ENCODE peak calls at places on chromosomes 1 and 21, in six cellular contexts. One of them, this sample, is unnamed.

GRCh38 chr1:3541465-3541864 is 69.8 kb downstream of the MEGF6 start:
- ATAC-seq in HepG2: no peak
- ATAC-seq in K562: no peak
- ATAC-seq in upper lobe of left lung: no peak
- ATAC-seq in GM12878: no peak
- ATAC-seq in A549: no peak
- ATAC-seq in this sample: no peak

GRCh38 chr1:150649441-150649840 is 20.0 kb upstream of the ENSA start:
- ATAC-seq in A549: no peak
- ATAC-seq in upper lobe of left lung: no peak
- ATAC-seq in K562: no peak
- ATAC-seq in HepG2: no peak
- ATAC-seq in GM12878: no peak
- ATAC-seq in this sample: no peak

GRCh38 chr1:186925881-186926676 is 97.3 kb downstream of the PLA2G4A start:
- ATAC-seq in K562: no peak
- ATAC-seq in upper lobe of left lung: peak
- ATAC-seq in HepG2: no peak
- ATAC-seq in GM12878: no peak
- ATAC-seq in A549: no peak
- ATAC-seq in this sample: peak

GRCh38 chr1:59506952-59507351 is 210.1 kb downstream of the FGGY start:
- ATAC-seq in upper lobe of left lung: peak
- ATAC-seq in A549: peak
- ATAC-seq in GM12878: peak
- ATAC-seq in K562: peak
- ATAC-seq in HepG2: no peak
- ATAC-seq in this sample: peak

GRCh38 chr21:35593000-35593502 is 467.3 kb downstream of the SETD4 start:
- ATAC-seq in GM12878: no peak
- ATAC-seq in HepG2: no peak
- ATAC-seq in A549: no peak
- ATAC-seq in K562: no peak
- ATAC-seq in upper lobe of left lung: no peak
- ATAC-seq in this sample: no peak

GRCh38 chr1:18583326-18583941 is 47.2 kb upstream of the PAX7 start:
- ATAC-seq in K562: no peak
- ATAC-seq in upper lobe of left lung: peak
- ATAC-seq in GM12878: no peak
- ATAC-seq in A549: no peak
- ATAC-seq in HepG2: no peak
- ATAC-seq in this sample: peak

GRCh38 chr1:204416589-204417230 is 5.1 kb upstream of the PPP1R15B start:
- ATAC-seq in K562: no peak
- ATAC-seq in upper lobe of left lung: no peak
- ATAC-seq in GM12878: no peak
- ATAC-seq in HepG2: no peak
- ATAC-seq in A549: peak
- ATAC-seq in this sample: no peak

GRCh38 chr1:154866995-154867795 is 2.9 kb downstream of the KCNN3 start:
- ATAC-seq in HepG2: no peak
- ATAC-seq in K562: no peak
- ATAC-seq in A549: no peak
- ATAC-seq in GM12878: peak
- ATAC-seq in upper lobe of left lung: no peak
- ATAC-seq in this sample: peak

GRCh38 chr1:9842781-9843575 is 19.2 kb upstream of the CLSTN1 start:
- ATAC-seq in K562: no peak
- ATAC-seq in A549: no peak
- ATAC-seq in upper lobe of left lung: no peak
- ATAC-seq in GM12878: no peak
- ATAC-seq in HepG2: peak
- ATAC-seq in this sample: no peak

GRCh38 chr1:230170153-230170547 is 103.1 kb downstream of the GALNT2 start:
- ATAC-seq in HepG2: no peak
- ATAC-seq in K562: no peak
- ATAC-seq in upper lobe of left lung: no peak
- ATAC-seq in GM12878: peak
- ATAC-seq in A549: no peak
- ATAC-seq in this sample: no peak

GRCh38 chr1:65431111-65431705 is 10.7 kb downstream of the LEPR start:
- ATAC-seq in GM12878: peak
- ATAC-seq in HepG2: peak
- ATAC-seq in K562: peak
- ATAC-seq in A549: no peak
- ATAC-seq in upper lobe of left lung: peak
- ATAC-seq in this sample: no peak

GRCh38 chr1:198179556-198179981 is 22.8 kb downstream of the NEK7 start:
- ATAC-seq in upper lobe of left lung: peak
- ATAC-seq in HepG2: no peak
- ATAC-seq in A549: no peak
- ATAC-seq in K562: peak
- ATAC-seq in GM12878: peak
- ATAC-seq in this sample: no peak

GRCh38 chr1:77655431-77655974 is 27.0 kb downstream of the ZZZ3 start:
- ATAC-seq in upper lobe of left lung: no peak
- ATAC-seq in HepG2: peak
- ATAC-seq in A549: no peak
- ATAC-seq in GM12878: peak
- ATAC-seq in K562: peak
- ATAC-seq in this sample: no peak

GRCh38 chr1:94299627-94300552 is 62.5 kb upstream of the ARHGAP29 start:
- ATAC-seq in GM12878: no peak
- ATAC-seq in K562: no peak
- ATAC-seq in A549: no peak
- ATAC-seq in HepG2: no peak
- ATAC-seq in upper lobe of left lung: peak
- ATAC-seq in this sample: no peak

GRCh38 chr21:29264721-29265120 is 34.0 kb upstream of the BACH1 start:
- ATAC-seq in K562: no peak
- ATAC-seq in GM12878: no peak
- ATAC-seq in A549: no peak
- ATAC-seq in HepG2: no peak
- ATAC-seq in upper lobe of left lung: no peak
- ATAC-seq in this sample: no peak
- TF ChIP-seq EP300 in K562: no peak
- TF ChIP-seq EP300 in GM12878: no peak
- TF ChIP-seq EP300 in A549: no peak
- TF ChIP-seq EP300 in HepG2: no peak
- TF ChIP-seq EP300 in upper lobe of left lung: no peak
- TF ChIP-seq EP300 in this sample: no peak

GRCh38 chr1:165536016-165536415 is 7.8 kb upstream of the LRRC52 start:
- ATAC-seq in A549: no peak
- ATAC-seq in K562: no peak
- ATAC-seq in GM12878: no peak
- ATAC-seq in HepG2: no peak
- ATAC-seq in upper lobe of left lung: no peak
- ATAC-seq in this sample: no peak

GRCh38 chr1:165533254-165533653 is 10.5 kb upstream of the LRRC52 start:
- ATAC-seq in upper lobe of left lung: no peak
- ATAC-seq in A549: no peak
- ATAC-seq in HepG2: no peak
- ATAC-seq in GM12878: no peak
- ATAC-seq in K562: no peak
- ATAC-seq in this sample: no peak

GRCh38 chr1:165539908-165540307 is 3.9 kb upstream of the LRRC52 start:
- ATAC-seq in GM12878: no peak
- ATAC-seq in K562: no peak
- ATAC-seq in upper lobe of left lung: no peak
- ATAC-seq in A549: no peak
- ATAC-seq in HepG2: no peak
- ATAC-seq in this sample: no peak

GRCh38 chr1:165539306-165539705 is 4.5 kb upstream of the LRRC52 start:
- ATAC-seq in upper lobe of left lung: peak
- ATAC-seq in A549: peak
- ATAC-seq in HepG2: no peak
- ATAC-seq in K562: no peak
- ATAC-seq in GM12878: no peak
- ATAC-seq in this sample: no peak

DNA sequence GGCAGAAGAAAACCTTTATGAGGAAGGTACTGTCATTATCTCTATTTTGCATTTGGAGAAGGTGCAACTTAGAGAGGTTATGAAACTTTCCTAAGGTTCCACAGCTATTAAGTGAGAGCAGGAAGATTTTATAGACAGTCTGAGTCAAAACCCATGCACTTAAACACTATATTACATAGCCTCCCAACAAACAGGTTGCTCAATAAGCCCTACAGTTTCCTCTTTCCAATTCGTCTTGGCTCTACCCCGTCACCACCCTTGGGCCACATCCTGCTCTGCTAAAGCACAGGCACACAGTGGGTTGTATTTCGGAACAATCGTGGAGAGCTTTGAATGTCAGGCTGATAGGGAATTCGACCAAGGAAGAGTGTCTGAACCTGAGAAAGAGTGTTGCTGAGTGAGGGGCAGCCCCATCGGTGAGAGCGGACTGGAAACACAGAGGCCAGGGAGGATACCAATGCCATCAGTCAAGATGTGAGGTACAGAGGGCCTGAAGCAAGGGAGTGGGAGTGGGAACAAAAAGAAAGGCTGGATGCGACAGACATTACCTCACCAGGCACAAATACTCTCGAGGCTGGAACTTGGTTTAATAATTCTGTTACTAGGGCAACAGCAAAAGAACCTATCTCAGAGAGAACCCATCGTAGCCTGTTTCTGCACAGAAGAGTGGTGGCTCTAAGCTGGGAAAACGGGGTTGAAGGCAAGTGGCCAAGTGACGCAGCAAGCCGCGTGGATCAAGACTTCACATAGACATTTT is 6.3 kb upstream of the LRRC52 start:
- ATAC-seq in HepG2: no peak
- ATAC-seq in upper lobe of left lung: peak
- ATAC-seq in A549: no peak
- ATAC-seq in K562: no peak
- ATAC-seq in GM12878: no peak
- ATAC-seq in this sample: no peak
- TF ChIP-seq EP300 in HepG2: no peak
- TF ChIP-seq EP300 in upper lobe of left lung: no peak
- TF ChIP-seq EP300 in A549: no peak
- TF ChIP-seq EP300 in K562: no peak
- TF ChIP-seq EP300 in GM12878: no peak
- TF ChIP-seq EP300 in this sample: no peak

GRCh38 chr1:206941766-206942418 is 4.4 kb downstream of the PIGR start:
- ATAC-seq in GM12878: no peak
- ATAC-seq in HepG2: no peak
- ATAC-seq in K562: peak
- ATAC-seq in A549: no peak
- ATAC-seq in upper lobe of left lung: no peak
- ATAC-seq in this sample: no peak
- TF ChIP-seq EP300 in GM12878: no peak
- TF ChIP-seq EP300 in HepG2: no peak
- TF ChIP-seq EP300 in K562: no peak
- TF ChIP-seq EP300 in A549: no peak
- TF ChIP-seq EP300 in upper lobe of left lung: no peak
- TF ChIP-seq EP300 in this sample: no peak

GRCh38 chr1:161013591-161014513 is 7.1 kb downstream of the F11R start:
- ATAC-seq in upper lobe of left lung: peak
- ATAC-seq in HepG2: peak
- ATAC-seq in GM12878: peak
- ATAC-seq in A549: peak
- ATAC-seq in K562: peak
- ATAC-seq in this sample: peak
- TF ChIP-seq EP300 in upper lobe of left lung: peak
- TF ChIP-seq EP300 in HepG2: peak
- TF ChIP-seq EP300 in GM12878: peak
- TF ChIP-seq EP300 in A549: no peak
- TF ChIP-seq EP300 in K562: peak
- TF ChIP-seq EP300 in this sample: no peak

DNA sequence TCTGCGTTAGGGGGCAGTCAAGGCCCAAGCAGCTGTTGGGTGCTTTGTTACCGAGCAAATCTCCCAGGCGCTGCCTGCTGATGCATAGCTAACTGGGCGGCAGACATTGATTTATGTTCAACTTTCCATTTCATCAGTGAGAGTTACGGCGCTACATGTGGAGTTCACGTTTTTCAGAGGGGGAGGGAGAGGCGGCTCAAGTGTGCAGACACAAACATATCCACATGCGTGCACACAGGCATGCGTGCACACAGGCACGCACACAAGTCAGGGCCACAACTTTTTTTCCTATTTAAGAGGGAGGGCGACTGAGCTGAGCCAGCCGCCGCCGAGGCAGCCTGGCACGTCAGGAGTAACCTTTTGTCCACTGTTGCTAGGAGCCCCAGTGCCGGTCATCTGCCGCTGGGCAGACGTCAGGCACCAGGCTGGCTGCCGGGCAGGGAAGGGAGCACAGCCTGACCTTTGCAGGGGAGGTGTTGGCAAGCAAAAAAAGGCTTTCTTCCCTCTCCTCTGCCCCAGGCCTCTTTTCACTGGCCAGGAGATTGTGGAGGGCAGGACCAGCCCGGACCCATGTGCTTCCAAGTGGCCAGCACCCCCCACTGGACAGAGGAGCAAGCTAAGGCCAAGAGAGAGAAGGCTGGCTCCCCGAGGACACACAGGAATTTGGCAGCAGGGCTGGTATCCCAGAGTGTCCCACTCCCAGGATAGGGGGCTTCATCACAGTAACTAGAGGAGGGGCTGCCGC is 73.3 kb downstream of the MRPL37 start:
- ATAC-seq in GM12878: peak
- ATAC-seq in HepG2: no peak
- ATAC-seq in upper lobe of left lung: peak
- ATAC-seq in K562: peak
- ATAC-seq in A549: no peak
- ATAC-seq in this sample: peak
- TF ChIP-seq EP300 in GM12878: no peak
- TF ChIP-seq EP300 in HepG2: no peak
- TF ChIP-seq EP300 in upper lobe of left lung: no peak
- TF ChIP-seq EP300 in K562: no peak
- TF ChIP-seq EP300 in A549: no peak
- TF ChIP-seq EP300 in this sample: peak

GRCh38 chr1:85328713-85329376 is 52.4 kb upstream of the BCL10 start:
- ATAC-seq in K562: no peak
- ATAC-seq in HepG2: peak
- ATAC-seq in GM12878: no peak
- ATAC-seq in upper lobe of left lung: peak
- ATAC-seq in A549: peak
- ATAC-seq in this sample: peak
- TF ChIP-seq EP300 in K562: no peak
- TF ChIP-seq EP300 in HepG2: peak
- TF ChIP-seq EP300 in GM12878: no peak
- TF ChIP-seq EP300 in upper lobe of left lung: peak
- TF ChIP-seq EP300 in A549: peak
- TF ChIP-seq EP300 in this sample: no peak

GRCh38 chr1:153578936-153579335 is 13.3 kb upstream of the S100A2 start:
- ATAC-seq in HepG2: no peak
- ATAC-seq in upper lobe of left lung: no peak
- ATAC-seq in A549: no peak
- ATAC-seq in K562: no peak
- ATAC-seq in GM12878: no peak
- ATAC-seq in this sample: no peak
- TF ChIP-seq EP300 in HepG2: no peak
- TF ChIP-seq EP300 in upper lobe of left lung: no peak
- TF ChIP-seq EP300 in A549: no peak
- TF ChIP-seq EP300 in K562: no peak
- TF ChIP-seq EP300 in GM12878: no peak
- TF ChIP-seq EP300 in this sample: no peak

This sample was measured in gastroesophageal sphincter.